ENCODE peak calls at places on chromosome 20, in five cellular contexts. Y, G, Z, B and T are unnamed samples.

GRCh38 chr20:21712443-21713059 is 7.1 kb downstream of the PAX1 start:
- DNase-seq in Y (no peak), G (no peak), Z (no peak), B (no peak), T (no peak)

GRCh38 chr20:23121766-23122095 is 35.6 kb upstream of the CD93 start:
- DNase-seq in Y (no peak), G (no peak), Z (no peak), B (no peak), T (no peak)

GRCh38 chr20:4625687-4626086 is 96.0 kb upstream of the PRND start:
- DNase-seq in Y (no peak), G (no peak), Z (no peak), B (no peak), T (no peak)

GRCh38 chr20:22905667-22906066 is 129.4 kb upstream of the SSTR4 start:
- DNase-seq in Y (no peak), G (peak; percentile 83), Z (no peak), B (peak; percentile 53), T (no peak)

GRCh38 chr20:3315110-3315509 is 76.1 kb upstream of the SLC4A11 start:
- DNase-seq in Y (no peak), G (peak; percentile 40), Z (no peak), B (no peak), T (no peak)

GRCh38 chr20:25090492-25091429 is 8.8 kb upstream of the VSX1 start:
- DNase-seq in Y (no peak), G (no peak), Z (no peak), B (peak; percentile 50), T (no peak)

GRCh38 chr20:56609321-56609720 is 19.8 kb upstream of the TFAP2C start:
- DNase-seq in Y (no peak), G (no peak), Z (no peak), B (no peak), T (no peak)

GRCh38 chr20:62487564-62488086 is 11.8 kb upstream of the GATA5 start:
- DNase-seq in Y (no peak), G (no peak), Z (no peak), B (no peak), T (no peak)

GRCh38 chr20:31879143-31879987 is 8.9 kb downstream of the TTLL9 start:
- DNase-seq in Y (peak; percentile 91), G (peak; percentile 92), Z (peak; percentile 92), B (peak; percentile 94), T (peak; percentile 95)
- TF ChIP-seq CTCF in Y (no peak), G (peak; percentile 9), Z (no peak), B (peak; percentile 6), T (no peak)

GRCh38 chr20:50338479-50339195 is 148.0 kb downstream of the CEBPB start:
- DNase-seq in Y (no peak), G (no peak), Z (peak; percentile 23), B (no peak), T (no peak)
- TF ChIP-seq CTCF in Y (peak; percentile 4), G (no peak), Z (no peak), B (no peak), T (no peak)

DNA sequence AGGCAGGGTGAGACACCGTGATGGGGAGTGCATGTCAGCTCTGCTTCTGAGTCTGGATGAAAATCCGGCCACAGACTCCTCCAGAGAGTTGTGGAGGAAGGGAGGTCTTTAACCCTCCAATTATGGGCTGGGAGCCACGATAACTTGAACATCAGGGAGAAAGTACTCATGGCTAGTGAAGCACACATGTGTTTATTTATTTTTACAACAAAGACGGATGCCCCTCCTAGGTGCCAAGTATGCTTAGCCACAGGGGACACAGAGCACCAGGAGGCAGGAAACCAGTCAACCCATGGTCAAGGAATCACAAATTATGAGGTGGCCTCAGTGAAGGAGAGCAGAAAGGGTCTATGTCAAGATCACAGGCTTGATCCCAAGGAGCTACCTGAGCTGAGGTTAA is 54.1 kb downstream of the ZNF217 start:
- DNase-seq in Y (no peak), G (no peak), Z (no peak), B (no peak), T (no peak)
- TF ChIP-seq CTCF in Y (no peak), G (no peak), Z (no peak), B (no peak), T (no peak)

DNA sequence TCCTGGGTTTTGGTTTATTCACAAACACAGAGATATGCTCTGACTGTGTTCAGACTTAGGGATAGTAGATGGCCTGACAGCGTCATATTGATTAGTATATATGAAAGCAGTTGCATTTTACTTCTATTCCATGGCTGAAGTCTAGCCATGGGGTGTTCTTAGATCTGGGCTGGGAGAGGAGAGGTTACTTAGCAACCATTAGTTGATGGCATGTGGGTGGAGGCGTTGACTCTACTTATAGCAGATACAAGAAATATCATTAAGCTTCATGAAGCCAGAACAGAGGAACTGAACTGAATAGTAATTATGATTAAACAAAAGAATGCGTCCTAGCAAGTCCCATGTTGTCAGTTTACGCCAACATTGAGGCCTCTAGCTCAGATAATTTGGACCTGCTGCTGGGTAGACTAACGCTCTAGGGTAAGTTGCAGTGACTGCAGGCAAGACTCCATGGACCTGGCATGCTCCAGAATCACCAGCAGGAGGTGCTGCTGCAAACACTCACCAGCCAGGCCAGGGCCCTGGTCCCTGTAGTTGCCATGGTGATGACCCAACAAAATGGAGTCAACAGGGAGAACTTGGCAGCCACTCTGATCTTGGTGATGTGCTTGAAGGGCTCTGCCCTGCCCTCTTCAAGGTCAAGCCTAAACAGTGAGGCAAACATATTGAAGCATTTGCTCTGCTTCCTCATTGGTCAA is 477.4 kb downstream of the PREX1 start:
- DNase-seq in Y (no peak), G (no peak), Z (no peak), B (no peak), T (peak; percentile 22)
- TF ChIP-seq CTCF in Y (peak; percentile 10), G (no peak), Z (no peak), B (peak; percentile 6), T (peak; percentile 55)

GRCh38 chr20:46520976-46521579 is 7.7 kb upstream of the ZNF334 start:
- DNase-seq in Y (peak; percentile 42), G (peak; percentile 58), Z (peak; percentile 64), B (no peak), T (peak; percentile 50)
- TF ChIP-seq CTCF in Y (peak; percentile 65), G (peak; percentile 70), Z (peak; percentile 77), B (peak; percentile 19), T (peak; percentile 62)

GRCh38 chr20:59472059-59472458 is 132.3 kb upstream of the PHACTR3 start:
- DNase-seq in Y (no peak), G (no peak), Z (no peak), B (no peak), T (no peak)
- TF ChIP-seq CTCF in Y (no peak), G (no peak), Z (no peak), B (no peak), T (no peak)

DNA sequence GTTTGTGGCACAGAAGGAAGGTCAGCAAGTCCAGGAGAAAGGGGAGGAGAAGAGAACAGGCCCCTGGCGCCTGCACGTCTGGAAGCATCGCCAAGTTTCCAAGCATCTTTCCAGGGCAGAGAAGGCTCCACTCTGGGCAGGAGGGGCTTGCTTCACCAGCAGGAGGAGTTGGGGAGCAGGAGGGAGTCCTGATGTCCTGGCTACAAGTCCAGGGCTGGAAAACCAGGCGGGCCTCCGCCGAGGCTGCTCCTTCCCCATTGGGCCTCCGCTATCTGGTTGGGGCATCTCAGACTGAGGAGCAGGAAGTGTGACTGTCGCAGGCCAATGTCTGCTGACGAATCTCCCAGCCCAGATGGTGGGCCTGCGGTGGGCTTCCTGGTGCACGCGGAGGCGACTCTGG is 421.9 kb downstream of the PREX1 start:
- DNase-seq in Y (no peak), G (no peak), Z (no peak), B (no peak), T (no peak)
- TF ChIP-seq CTCF in Y (no peak), G (no peak), Z (no peak), B (no peak), T (no peak)

GRCh38 chr20:32445539-32446273 is 87.6 kb downstream of the ASXL1 start:
- DNase-seq in Y (no peak), G (no peak), Z (no peak), B (no peak), T (no peak)

GRCh38 chr20:32444474-32445220 is 86.5 kb downstream of the ASXL1 start:
- DNase-seq in Y (no peak), G (no peak), Z (no peak), B (no peak), T (no peak)

GRCh38 chr20:32447136-32448027 is 89.3 kb downstream of the ASXL1 start:
- DNase-seq in Y (no peak), G (no peak), Z (no peak), B (no peak), T (no peak)

GRCh38 chr20:32448306-32449056 is 90.3 kb downstream of the ASXL1 start:
- DNase-seq in Y (no peak), G (peak; percentile 27), Z (no peak), B (no peak), T (no peak)

DNA sequence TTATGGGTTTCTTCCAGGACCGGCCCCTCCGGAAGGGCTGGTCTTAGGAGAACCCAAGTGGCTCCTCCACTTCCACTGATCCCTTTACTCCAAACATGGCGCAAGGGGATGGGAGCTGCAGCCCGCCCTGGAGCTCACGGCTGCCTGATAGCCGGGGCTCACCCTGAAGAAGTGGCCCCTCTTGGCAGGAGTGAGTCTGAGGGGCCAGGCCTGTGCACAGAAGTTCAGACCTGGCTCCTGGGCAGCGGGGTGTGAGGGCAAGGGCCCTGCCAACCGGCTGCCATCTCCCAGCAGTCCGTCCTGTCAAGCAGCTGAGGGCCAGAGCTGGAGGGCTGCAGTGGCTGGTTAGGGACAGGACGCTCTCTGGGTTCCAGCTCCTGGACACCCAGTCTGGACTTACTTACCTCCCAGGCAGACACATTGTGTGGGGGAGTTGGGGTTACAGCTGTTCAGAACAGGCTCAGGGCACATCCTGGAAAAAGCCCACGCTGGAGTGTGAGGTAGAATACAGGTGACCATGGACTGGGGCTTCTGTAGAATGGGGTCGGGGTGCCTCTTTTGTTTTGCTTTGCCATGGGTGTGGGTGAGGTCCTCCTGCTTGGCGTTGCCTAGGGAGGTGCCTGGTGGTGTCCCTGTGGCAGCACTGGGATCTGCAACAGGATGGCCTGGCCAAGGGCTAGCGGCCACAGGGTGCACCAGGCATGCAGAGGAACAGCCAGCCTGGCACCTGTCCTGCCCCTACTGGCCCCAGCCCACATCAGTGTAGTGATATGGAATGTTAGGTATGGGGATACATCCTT is 88.4 kb downstream of the ASXL1 start:
- DNase-seq in Y (no peak), G (no peak), Z (no peak), B (no peak), T (no peak)
- TF ChIP-seq CTCF in Y (no peak), G (no peak), Z (no peak), B (no peak), T (no peak)

GRCh38 chr20:31860431-31861345 is 9.6 kb downstream of the DUSP15 start:
- DNase-seq in Y (peak; percentile 40), G (peak; percentile 48), Z (no peak), B (peak; percentile 20), T (no peak)
- TF ChIP-seq CTCF in Y (no peak), G (no peak), Z (no peak), B (no peak), T (no peak)

DNA sequence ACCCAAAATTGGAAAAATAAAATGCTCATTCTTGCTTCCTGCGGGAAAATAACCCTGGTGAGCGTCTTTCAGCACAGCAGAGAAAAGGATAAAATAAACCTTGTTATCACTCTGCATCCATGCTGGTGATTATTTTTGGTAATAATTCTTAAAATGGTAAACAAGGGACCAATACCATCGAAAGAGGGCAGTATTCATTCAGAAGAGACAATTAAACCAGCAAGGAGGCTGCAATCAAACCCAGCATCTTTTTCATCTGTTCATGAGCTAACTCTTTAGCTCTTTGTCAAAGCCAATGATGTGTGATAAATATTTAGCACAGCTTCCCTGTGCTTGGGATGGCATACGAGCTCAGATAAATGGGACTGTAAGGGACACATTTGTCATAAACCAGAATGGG is 34.3 kb downstream of the CDH26 start:
- DNase-seq in Y (no peak), G (no peak), Z (peak; percentile 18), B (no peak), T (peak; percentile 28)
- TF ChIP-seq CTCF in Y (no peak), G (no peak), Z (peak; percentile 36), B (no peak), T (peak; percentile 44)